ENCODE peak calls at places on chromosomes 4 and X, in seven cellular contexts. One of them, this sample, is unnamed.

GRCh38 chr4:45199736-45200135 is 473.4 kb upstream of the GNPDA2 start:
- DNase-seq in heart right ventricle: no peak
- DNase-seq in transverse colon: no peak
- DNase-seq in spleen: no peak
- DNase-seq in HepG2: no peak
- DNase-seq in esophagus squamous epithelium: no peak
- DNase-seq in PC-3: no peak
- DNase-seq in this sample: no peak

GRCh38 chr4:113146876-113147358 is 97.5 kb downstream of the ANK2 start:
- DNase-seq in transverse colon: no peak
- DNase-seq in spleen: no peak
- DNase-seq in HepG2: peak
- DNase-seq in esophagus squamous epithelium: no peak
- DNase-seq in PC-3: no peak
- DNase-seq in heart right ventricle: no peak
- DNase-seq in this sample: no peak

GRCh38 chr4:99324361-99324760 is 3.2 kb upstream of the ADH1B start:
- DNase-seq in HepG2: no peak
- DNase-seq in transverse colon: no peak
- DNase-seq in PC-3: no peak
- DNase-seq in heart right ventricle: no peak
- DNase-seq in spleen: no peak
- DNase-seq in esophagus squamous epithelium: no peak
- DNase-seq in this sample: no peak

GRCh38 chr4:100008048-100008447 is 58.0 kb upstream of the H2AZ1 start:
- DNase-seq in heart right ventricle: no peak
- DNase-seq in HepG2: no peak
- DNase-seq in spleen: no peak
- DNase-seq in PC-3: no peak
- DNase-seq in transverse colon: no peak
- DNase-seq in esophagus squamous epithelium: no peak
- DNase-seq in this sample: peak

GRCh38 chr4:94548571-94548970 is 96.8 kb downstream of the PDLIM5 start:
- DNase-seq in transverse colon: no peak
- DNase-seq in PC-3: peak
- DNase-seq in esophagus squamous epithelium: no peak
- DNase-seq in heart right ventricle: no peak
- DNase-seq in HepG2: peak
- DNase-seq in spleen: no peak
- DNase-seq in this sample: peak

GRCh38 chrX:65690057-65690855 is 22.8 kb downstream of the MSN start:
- DNase-seq in HepG2: no peak
- DNase-seq in spleen: no peak
- DNase-seq in esophagus squamous epithelium: no peak
- DNase-seq in transverse colon: no peak
- DNase-seq in heart right ventricle: no peak
- DNase-seq in PC-3: peak
- DNase-seq in this sample: peak

GRCh38 chr4:86306816-86307215 is 53.0 kb downstream of the MAPK10 start:
- DNase-seq in HepG2: no peak
- DNase-seq in PC-3: peak
- DNase-seq in heart right ventricle: no peak
- DNase-seq in spleen: no peak
- DNase-seq in esophagus squamous epithelium: no peak
- DNase-seq in transverse colon: no peak
- DNase-seq in this sample: peak

GRCh38 chrX:94524867-94525266 is 850.9 kb downstream of the FAM133A start:
- DNase-seq in esophagus squamous epithelium: no peak
- DNase-seq in spleen: no peak
- DNase-seq in heart right ventricle: no peak
- DNase-seq in PC-3: no peak
- DNase-seq in transverse colon: no peak
- DNase-seq in HepG2: no peak
- DNase-seq in this sample: no peak

GRCh38 chr4:26584725-26585124 is 841 bp downstream of the TBC1D19 start:
- DNase-seq in spleen: no peak
- DNase-seq in transverse colon: no peak
- DNase-seq in HepG2: no peak
- DNase-seq in heart right ventricle: no peak
- DNase-seq in PC-3: no peak
- DNase-seq in esophagus squamous epithelium: no peak
- DNase-seq in this sample: no peak

GRCh38 chrX:151985955-151986354 is 11.5 kb upstream of the GABRE start:
- DNase-seq in HepG2: peak
- DNase-seq in esophagus squamous epithelium: no peak
- DNase-seq in heart right ventricle: no peak
- DNase-seq in spleen: no peak
- DNase-seq in transverse colon: peak
- DNase-seq in PC-3: no peak
- DNase-seq in this sample: peak

GRCh38 chr4:173319696-173320095 is 14.5 kb downstream of the HMGB2 start:
- DNase-seq in spleen: no peak
- DNase-seq in HepG2: no peak
- DNase-seq in heart right ventricle: no peak
- DNase-seq in PC-3: no peak
- DNase-seq in esophagus squamous epithelium: no peak
- DNase-seq in transverse colon: no peak
- DNase-seq in this sample: no peak

GRCh38 chrX:131565909-131566308 is 22.0 kb downstream of the OR13H1 start:
- DNase-seq in heart right ventricle: no peak
- DNase-seq in transverse colon: no peak
- DNase-seq in PC-3: peak
- DNase-seq in spleen: no peak
- DNase-seq in esophagus squamous epithelium: no peak
- DNase-seq in HepG2: no peak
- DNase-seq in this sample: no peak

GRCh38 chrX:115591420-115591819 is 30.4 kb downstream of the PLS3 start:
- DNase-seq in PC-3: no peak
- DNase-seq in spleen: no peak
- DNase-seq in esophagus squamous epithelium: no peak
- DNase-seq in transverse colon: no peak
- DNase-seq in HepG2: no peak
- DNase-seq in heart right ventricle: no peak
- DNase-seq in this sample: no peak

GRCh38 chrX:39112143-39112542 is 310.9 kb downstream of the MID1IP1 start:
- DNase-seq in PC-3: peak
- DNase-seq in HepG2: no peak
- DNase-seq in transverse colon: no peak
- DNase-seq in esophagus squamous epithelium: no peak
- DNase-seq in spleen: no peak
- DNase-seq in heart right ventricle: no peak
- DNase-seq in this sample: no peak

GRCh38 chrX:46381630-46382029 is 163.6 kb downstream of the ZNF674 start:
- DNase-seq in PC-3: peak
- DNase-seq in HepG2: peak
- DNase-seq in transverse colon: peak
- DNase-seq in esophagus squamous epithelium: no peak
- DNase-seq in heart right ventricle: no peak
- DNase-seq in spleen: no peak
- DNase-seq in this sample: peak

GRCh38 chr4:139553751-139554670 is 2.0 kb downstream of the SETD7 start:
- DNase-seq in esophagus squamous epithelium: no peak
- DNase-seq in spleen: no peak
- DNase-seq in HepG2: no peak
- DNase-seq in PC-3: no peak
- DNase-seq in heart right ventricle: no peak
- DNase-seq in transverse colon: no peak
- DNase-seq in this sample: no peak

GRCh38 chr4:184317234-184317918 is 99.7 kb upstream of the ENPP6 start:
- DNase-seq in PC-3: no peak
- DNase-seq in heart right ventricle: no peak
- DNase-seq in spleen: no peak
- DNase-seq in HepG2: no peak
- DNase-seq in esophagus squamous epithelium: no peak
- DNase-seq in transverse colon: no peak
- DNase-seq in this sample: no peak

GRCh38 chr4:2745981-2746806 is 9.9 kb downstream of the TNIP2 start:
- DNase-seq in PC-3: peak
- DNase-seq in spleen: peak
- DNase-seq in esophagus squamous epithelium: peak
- DNase-seq in heart right ventricle: peak
- DNase-seq in HepG2: no peak
- DNase-seq in transverse colon: peak
- DNase-seq in this sample: peak

GRCh38 chr4:32826169-32826568 is 2106.0 kb downstream of the PCDH7 start:
- DNase-seq in esophagus squamous epithelium: no peak
- DNase-seq in heart right ventricle: no peak
- DNase-seq in HepG2: no peak
- DNase-seq in PC-3: peak
- DNase-seq in spleen: no peak
- DNase-seq in transverse colon: no peak
- DNase-seq in this sample: no peak

GRCh38 chrX:42090395-42090794 is 167.0 kb upstream of the CASK start:
- DNase-seq in HepG2: no peak
- DNase-seq in heart right ventricle: no peak
- DNase-seq in transverse colon: no peak
- DNase-seq in esophagus squamous epithelium: no peak
- DNase-seq in spleen: no peak
- DNase-seq in PC-3: no peak
- DNase-seq in this sample: no peak

GRCh38 chrX:42096262-42096939 is 173.0 kb upstream of the CASK start:
- DNase-seq in heart right ventricle: peak
- DNase-seq in transverse colon: no peak
- DNase-seq in spleen: no peak
- DNase-seq in HepG2: peak
- DNase-seq in esophagus squamous epithelium: no peak
- DNase-seq in PC-3: peak
- DNase-seq in this sample: peak

GRCh38 chrX:42097491-42097890 is 174.1 kb upstream of the CASK start:
- DNase-seq in spleen: no peak
- DNase-seq in heart right ventricle: no peak
- DNase-seq in PC-3: no peak
- DNase-seq in transverse colon: no peak
- DNase-seq in esophagus squamous epithelium: no peak
- DNase-seq in HepG2: no peak
- DNase-seq in this sample: no peak

GRCh38 chrX:42094208-42094607 is 170.9 kb upstream of the CASK start:
- DNase-seq in esophagus squamous epithelium: no peak
- DNase-seq in PC-3: peak
- DNase-seq in heart right ventricle: no peak
- DNase-seq in HepG2: no peak
- DNase-seq in spleen: no peak
- DNase-seq in transverse colon: no peak
- DNase-seq in this sample: no peak

DNA sequence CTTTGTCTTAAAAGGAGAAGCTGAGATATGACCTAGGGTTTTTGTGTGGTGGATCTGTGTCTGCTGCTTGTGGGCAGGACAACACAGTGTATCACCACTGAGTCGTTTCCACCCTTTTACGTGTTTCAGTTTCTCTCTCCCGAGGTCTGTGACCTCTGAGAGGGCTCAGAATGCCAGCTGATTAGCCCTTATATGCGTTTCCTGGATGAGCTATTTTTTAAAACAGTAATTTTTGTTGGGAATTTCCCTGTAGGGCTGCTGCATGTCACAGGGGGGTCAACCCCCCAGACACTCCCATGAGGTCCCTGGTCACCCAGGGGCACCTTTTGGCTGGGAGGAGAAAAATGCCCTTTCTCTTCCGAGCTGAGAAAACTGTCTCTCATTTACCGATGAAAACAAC is 170.4 kb upstream of the CASK start:
- DNase-seq in PC-3: no peak
- DNase-seq in spleen: no peak
- DNase-seq in esophagus squamous epithelium: no peak
- DNase-seq in heart right ventricle: no peak
- DNase-seq in transverse colon: no peak
- DNase-seq in HepG2: no peak
- DNase-seq in this sample: peak
- H3K4me3 ChIP-seq in PC-3: no peak
- H3K4me3 ChIP-seq in spleen: no peak
- H3K4me3 ChIP-seq in esophagus squamous epithelium: no peak
- H3K4me3 ChIP-seq in heart right ventricle: no peak
- H3K4me3 ChIP-seq in transverse colon: no peak
- H3K4me3 ChIP-seq in HepG2: no peak
- H3K4me3 ChIP-seq in this sample: no peak

GRCh38 chr4:152735918-152736305 is 43.6 kb downstream of the TIGD4 start:
- DNase-seq in esophagus squamous epithelium: no peak
- DNase-seq in transverse colon: no peak
- DNase-seq in spleen: no peak
- DNase-seq in HepG2: no peak
- DNase-seq in PC-3: no peak
- DNase-seq in heart right ventricle: no peak
- DNase-seq in this sample: no peak

GRCh38 chr4:152738812-152739211 is 40.7 kb downstream of the TIGD4 start:
- DNase-seq in spleen: no peak
- DNase-seq in transverse colon: no peak
- DNase-seq in PC-3: no peak
- DNase-seq in esophagus squamous epithelium: no peak
- DNase-seq in heart right ventricle: no peak
- DNase-seq in HepG2: no peak
- DNase-seq in this sample: no peak

GRCh38 chr4:152734015-152734698 is 45.4 kb downstream of the TIGD4 start:
- DNase-seq in transverse colon: no peak
- DNase-seq in heart right ventricle: no peak
- DNase-seq in PC-3: no peak
- DNase-seq in esophagus squamous epithelium: no peak
- DNase-seq in spleen: no peak
- DNase-seq in HepG2: no peak
- DNase-seq in this sample: no peak

GRCh38 chr4:152734699-152735050 is 44.9 kb downstream of the TIGD4 start:
- DNase-seq in PC-3: no peak
- DNase-seq in transverse colon: no peak
- DNase-seq in heart right ventricle: no peak
- DNase-seq in spleen: no peak
- DNase-seq in esophagus squamous epithelium: no peak
- DNase-seq in HepG2: no peak
- DNase-seq in this sample: no peak

GRCh38 chr4:152735302-152735917 is 44.1 kb downstream of the TIGD4 start:
- DNase-seq in heart right ventricle: no peak
- DNase-seq in transverse colon: no peak
- DNase-seq in PC-3: peak
- DNase-seq in esophagus squamous epithelium: no peak
- DNase-seq in HepG2: no peak
- DNase-seq in spleen: no peak
- DNase-seq in this sample: no peak
- TF ChIP-seq CTCF in heart right ventricle: peak
- TF ChIP-seq CTCF in transverse colon: peak
- TF ChIP-seq CTCF in PC-3: peak
- TF ChIP-seq CTCF in esophagus squamous epithelium: peak
- TF ChIP-seq CTCF in HepG2: peak
- TF ChIP-seq CTCF in spleen: peak
- TF ChIP-seq CTCF in this sample: peak

DNA sequence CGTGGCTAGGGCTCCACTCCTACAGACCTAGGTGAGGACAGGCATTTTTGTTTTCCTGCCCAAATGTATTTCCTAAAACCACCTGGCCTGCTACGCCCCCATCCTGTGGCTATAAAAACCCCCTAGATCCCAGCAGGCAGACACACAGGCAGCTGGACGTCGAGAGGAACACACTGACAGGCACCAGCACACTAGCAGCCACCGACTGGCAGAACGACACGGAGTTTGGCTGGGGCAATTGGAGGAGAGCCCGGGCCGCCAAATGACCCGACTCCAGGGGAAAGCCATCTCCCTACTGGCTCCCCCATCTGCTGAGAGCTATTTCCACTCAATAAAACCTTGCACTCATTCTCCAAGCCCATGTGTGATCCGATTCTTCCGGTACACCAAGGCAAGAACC is 516.0 kb downstream of the FSTL5 start:
- DNase-seq in PC-3: no peak
- DNase-seq in esophagus squamous epithelium: no peak
- DNase-seq in spleen: no peak
- DNase-seq in transverse colon: no peak
- DNase-seq in HepG2: no peak
- DNase-seq in heart right ventricle: no peak
- DNase-seq in this sample: no peak
- H3K27ac ChIP-seq in PC-3: no peak
- H3K27ac ChIP-seq in esophagus squamous epithelium: no peak
- H3K27ac ChIP-seq in spleen: no peak
- H3K27ac ChIP-seq in transverse colon: no peak
- H3K27ac ChIP-seq in HepG2: no peak
- H3K27ac ChIP-seq in heart right ventricle: no peak
- H3K27ac ChIP-seq in this sample: no peak

GRCh38 chr4:168863719-168864632 is 146.1 kb downstream of the CBR4 start:
- DNase-seq in transverse colon: no peak
- DNase-seq in esophagus squamous epithelium: no peak
- DNase-seq in HepG2: no peak
- DNase-seq in heart right ventricle: no peak
- DNase-seq in spleen: no peak
- DNase-seq in PC-3: no peak
- DNase-seq in this sample: no peak
- H3K4me3 ChIP-seq in transverse colon: no peak
- H3K4me3 ChIP-seq in esophagus squamous epithelium: no peak
- H3K4me3 ChIP-seq in HepG2: no peak
- H3K4me3 ChIP-seq in heart right ventricle: no peak
- H3K4me3 ChIP-seq in spleen: no peak
- H3K4me3 ChIP-seq in PC-3: no peak
- H3K4me3 ChIP-seq in this sample: no peak

This sample was measured in brain microvascular endothelial cell.